ENCODE peak calls at places on chromosomes 7 and 10, in four cellular contexts. One of them, this sample, is unnamed. For H3K9me3, the result is how much of the 10 kb centered on the place peaks cover.

GRCh38 chr7:79282882-79283602 is 170.4 kb downstream of the MAGI2 start:
- DNase-seq in K562: no peak
- DNase-seq in HepG2: peak
- DNase-seq in IMR-90: peak
- DNase-seq in this sample: no peak

GRCh38 chr7:134343136-134343535 is 26.4 kb upstream of the SLC35B4 start:
- DNase-seq in K562: no peak
- DNase-seq in HepG2: no peak
- DNase-seq in IMR-90: no peak
- DNase-seq in this sample: no peak

GRCh38 chr7:35185908-35186731 is 67.8 kb downstream of the TBX20 start:
- DNase-seq in K562: no peak
- DNase-seq in HepG2: no peak
- DNase-seq in IMR-90: peak
- DNase-seq in this sample: no peak

GRCh38 chr7:104240400-104240799 is 32.6 kb upstream of the ORC5 start:
- DNase-seq in K562: no peak
- DNase-seq in HepG2: no peak
- DNase-seq in IMR-90: no peak
- DNase-seq in this sample: no peak

GRCh38 chr10:17548162-17548561 is 69.0 kb downstream of the HACD1 start:
- DNase-seq in K562: no peak
- DNase-seq in HepG2: no peak
- DNase-seq in IMR-90: no peak
- DNase-seq in this sample: no peak

GRCh38 chr7:17516768-17517167 is 218.3 kb downstream of the AHR start:
- DNase-seq in K562: no peak
- DNase-seq in HepG2: no peak
- DNase-seq in IMR-90: peak
- DNase-seq in this sample: no peak

GRCh38 chr10:14185501-14186045 is 145.2 kb downstream of the FRMD4A start:
- DNase-seq in K562: peak
- DNase-seq in HepG2: peak
- DNase-seq in IMR-90: peak
- DNase-seq in this sample: peak

GRCh38 chr10:6445671-6446278 is 134.3 kb downstream of the PRKCQ start:
- DNase-seq in K562: peak
- DNase-seq in HepG2: peak
- DNase-seq in IMR-90: peak
- DNase-seq in this sample: peak

GRCh38 chr10:34446046-34446445 is 369.1 kb downstream of the PARD3 start:
- DNase-seq in K562: no peak
- DNase-seq in HepG2: no peak
- DNase-seq in IMR-90: no peak
- DNase-seq in this sample: no peak

GRCh38 chr10:95467162-95467599 is 94.0 kb downstream of the SORBS1 start:
- DNase-seq in K562: peak
- DNase-seq in HepG2: peak
- DNase-seq in IMR-90: no peak
- DNase-seq in this sample: peak

GRCh38 chr7:155764432-155764798 is 47.8 kb downstream of the SHH start:
- DNase-seq in K562: no peak
- DNase-seq in HepG2: no peak
- DNase-seq in IMR-90: no peak
- DNase-seq in this sample: no peak

GRCh38 chr7:41886906-41887311 is 184.0 kb upstream of the INHBA start:
- DNase-seq in K562: no peak
- DNase-seq in HepG2: no peak
- DNase-seq in IMR-90: peak
- DNase-seq in this sample: no peak

GRCh38 chr7:97024209-97025129 is at the start of gene DLX5:
- DNase-seq in K562: no peak
- DNase-seq in HepG2: peak
- DNase-seq in IMR-90: peak
- DNase-seq in this sample: no peak

GRCh38 chr7:105826143-105826542 is 50.3 kb downstream of the ATXN7L1 start:
- DNase-seq in K562: no peak
- DNase-seq in HepG2: no peak
- DNase-seq in IMR-90: peak
- DNase-seq in this sample: no peak

GRCh38 chr7:34247468-34247867 is 342.1 kb downstream of the BMPER start:
- DNase-seq in K562: no peak
- DNase-seq in HepG2: no peak
- DNase-seq in IMR-90: peak
- DNase-seq in this sample: no peak

GRCh38 chr10:112526130-112526529 is 79.1 kb downstream of the VTI1A start:
- DNase-seq in K562: no peak
- DNase-seq in HepG2: no peak
- DNase-seq in IMR-90: peak
- DNase-seq in this sample: no peak

GRCh38 chr7:45687721-45688120 is 113.6 kb downstream of the ADCY1 start:
- DNase-seq in K562: no peak
- DNase-seq in HepG2: no peak
- DNase-seq in IMR-90: no peak
- DNase-seq in this sample: no peak

GRCh38 chr10:17617031-17617911 is at the start of gene HACD1:
- DNase-seq in K562: peak
- DNase-seq in HepG2: peak
- DNase-seq in IMR-90: peak
- DNase-seq in this sample: peak

GRCh38 chr10:103652599-103653281 is 159.2 kb downstream of the NEURL1 start:
- DNase-seq in K562: no peak
- DNase-seq in HepG2: peak
- DNase-seq in IMR-90: no peak
- DNase-seq in this sample: no peak

GRCh38 chr7:127409629-127410028 is 17.1 kb upstream of the ZNF800 start:
- DNase-seq in K562: no peak
- DNase-seq in HepG2: no peak
- DNase-seq in IMR-90: no peak
- DNase-seq in this sample: no peak

GRCh38 chr7:121049028-121049791 is 60.7 kb downstream of the CPED1 start:
- DNase-seq in K562: peak
- DNase-seq in HepG2: no peak
- DNase-seq in IMR-90: peak
- DNase-seq in this sample: no peak

GRCh38 chr10:24897326-24897926 is 55.0 kb downstream of the PRTFDC1 start:
- DNase-seq in K562: peak
- DNase-seq in HepG2: peak
- DNase-seq in IMR-90: peak
- DNase-seq in this sample: peak

GRCh38 chr7:106896268-106896667 is 31.2 kb downstream of the PIK3CG start:
- DNase-seq in K562: no peak
- DNase-seq in HepG2: no peak
- DNase-seq in IMR-90: no peak
- DNase-seq in this sample: no peak

GRCh38 chr7:22675917-22676343 is 51.1 kb upstream of the IL6 start:
- DNase-seq in K562: no peak
- DNase-seq in HepG2: no peak
- DNase-seq in IMR-90: peak
- DNase-seq in this sample: no peak

GRCh38 chr7:67692425-67692824 is 695.8 kb downstream of the TYW1 start:
- DNase-seq in K562: no peak
- DNase-seq in HepG2: no peak
- DNase-seq in IMR-90: no peak
- DNase-seq in this sample: no peak

GRCh38 chr7:155882596-155882995 is 70.3 kb upstream of the SHH start:
- DNase-seq in K562: no peak
- DNase-seq in HepG2: no peak
- DNase-seq in IMR-90: peak
- DNase-seq in this sample: no peak

GRCh38 chr10:44981172-44982113 is 2.8 kb upstream of the DEPP1 start:
- DNase-seq in K562: no peak
- DNase-seq in HepG2: peak
- DNase-seq in IMR-90: peak
- DNase-seq in this sample: peak

GRCh38 chr7:6691103-6691502 is 15.6 kb downstream of the ZNF12 start:
- DNase-seq in K562: no peak
- DNase-seq in HepG2: no peak
- DNase-seq in IMR-90: no peak
- DNase-seq in this sample: no peak
- H3K9me3 ChIP-seq in K562: half or more
- H3K9me3 ChIP-seq in HepG2: under half
- H3K9me3 ChIP-seq in IMR-90: half or more
- H3K9me3 ChIP-seq in this sample: half or more

GRCh38 chr10:97647556-97647955 is 7.1 kb downstream of the PI4K2A start:
- DNase-seq in K562: no peak
- DNase-seq in HepG2: no peak
- DNase-seq in IMR-90: peak
- DNase-seq in this sample: no peak
- TF ChIP-seq CEBPB in K562: peak
- TF ChIP-seq CEBPB in HepG2: peak
- TF ChIP-seq CEBPB in IMR-90: peak
- TF ChIP-seq CEBPB in this sample: peak

GRCh38 chr7:148669907-148670306 is 28.8 kb upstream of the CUL1 start:
- DNase-seq in K562: no peak
- DNase-seq in HepG2: no peak
- DNase-seq in IMR-90: peak
- DNase-seq in this sample: no peak

GRCh38 chr7:148670374-148670773 is 28.3 kb upstream of the CUL1 start:
- DNase-seq in K562: no peak
- DNase-seq in HepG2: no peak
- DNase-seq in IMR-90: peak
- DNase-seq in this sample: no peak

GRCh38 chr7:148676291-148676690 is 22.4 kb upstream of the CUL1 start:
- DNase-seq in K562: no peak
- DNase-seq in HepG2: no peak
- DNase-seq in IMR-90: no peak
- DNase-seq in this sample: no peak

GRCh38 chr7:148672041-148672440 is 26.7 kb upstream of the CUL1 start:
- DNase-seq in K562: no peak
- DNase-seq in HepG2: no peak
- DNase-seq in IMR-90: no peak
- DNase-seq in this sample: no peak

GRCh38 chr7:148670807-148671206 is 27.9 kb upstream of the CUL1 start:
- DNase-seq in K562: no peak
- DNase-seq in HepG2: no peak
- DNase-seq in IMR-90: no peak
- DNase-seq in this sample: no peak
- H3K9me3 ChIP-seq in K562: under half
- H3K9me3 ChIP-seq in HepG2: under half
- H3K9me3 ChIP-seq in IMR-90: under half
- H3K9me3 ChIP-seq in this sample: under half

DNA sequence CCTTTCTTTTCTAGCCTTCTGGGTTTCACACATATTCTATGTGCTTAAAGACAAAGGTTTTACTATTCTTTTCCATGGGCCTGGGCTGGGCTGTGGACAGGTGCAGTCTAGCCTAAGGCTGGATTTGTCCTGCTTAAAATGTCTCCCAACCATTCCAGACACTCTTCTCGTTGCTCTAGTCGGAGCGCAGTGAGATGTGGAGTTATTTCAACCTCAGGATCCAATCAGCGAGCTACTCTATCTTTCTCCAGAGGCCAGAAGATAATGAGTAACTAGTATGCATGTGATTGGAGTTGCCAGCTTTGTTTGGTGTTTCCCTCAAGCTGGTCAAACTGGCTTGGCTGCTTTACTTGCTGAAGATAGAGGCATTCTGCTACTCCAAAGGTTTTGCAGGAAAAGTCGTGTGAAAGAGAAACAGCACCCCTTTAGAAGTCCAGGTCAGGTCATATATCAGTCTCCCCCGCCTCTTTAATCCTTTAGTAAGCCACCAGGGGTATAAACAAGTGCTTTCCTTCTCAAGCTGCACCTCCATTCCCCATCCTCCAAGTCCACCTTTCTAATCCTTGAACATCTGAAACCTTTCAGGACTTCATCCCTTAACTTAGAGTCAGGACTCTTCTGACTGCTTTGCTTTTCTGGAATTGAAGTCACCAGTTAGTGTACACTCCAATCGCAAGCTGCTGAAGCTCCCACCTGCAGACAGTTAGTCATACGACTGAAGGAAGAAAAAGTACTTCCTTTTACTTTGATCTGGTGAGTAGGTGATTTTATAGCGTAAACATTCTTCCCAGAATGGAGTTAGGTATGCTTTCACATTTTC is 78.8 kb downstream of the DNMBP start:
- DNase-seq in K562: no peak
- DNase-seq in HepG2: peak
- DNase-seq in IMR-90: peak
- DNase-seq in this sample: peak
- TF ChIP-seq CEBPB in K562: no peak
- TF ChIP-seq CEBPB in HepG2: no peak
- TF ChIP-seq CEBPB in IMR-90: no peak
- TF ChIP-seq CEBPB in this sample: peak

GRCh38 chr10:38146579-38147333 is 52.6 kb downstream of the ZNF37A start:
- DNase-seq in K562: no peak
- DNase-seq in HepG2: no peak
- DNase-seq in IMR-90: peak
- DNase-seq in this sample: no peak
- H3K9me3 ChIP-seq in K562: under half
- H3K9me3 ChIP-seq in HepG2: under half
- H3K9me3 ChIP-seq in IMR-90: under half
- H3K9me3 ChIP-seq in this sample: under half

This sample was measured in HCT116.